ENCODE peak calls at places on chromosomes 11 and 22, in six cellular contexts. P, N, O, I, Z and M are unnamed samples. For H3K36me3, H3K4me1 and H3K9me3, the result is how much of the 10 kb centered on the place peaks cover.

GRCh38 chr11:2717561-2717960 is 17.8 kb upstream of the KCNQ1OT1 start:
- DNase-seq in P (no peak), N (no peak), O (no peak), I (no peak), Z (no peak), M (no peak)

GRCh38 chr11:36333897-36334296 is 37.8 kb downstream of the PRR5L start:
- DNase-seq in P (no peak), N (peak), O (no peak), I (no peak), Z (no peak), M (no peak)

GRCh38 chr11:62614275-62614674 is 1.2 kb downstream of the ROM1 start:
- DNase-seq in P (no peak), N (no peak), O (no peak), I (no peak), Z (no peak), M (no peak)

GRCh38 chr11:22478169-22478568 is 140.0 kb downstream of the SLC17A6 start:
- DNase-seq in P (no peak), N (no peak), O (no peak), I (no peak), Z (no peak), M (no peak)

GRCh38 chr22:37022483-37023337 is 3.2 kb downstream of the MPST start:
- DNase-seq in P (no peak), N (no peak), O (no peak), I (no peak), Z (no peak), M (no peak)

GRCh38 chr11:132022718-132023117 is 652.3 kb downstream of the NTM start:
- DNase-seq in P (no peak), N (peak), O (no peak), I (no peak), Z (no peak), M (no peak)

GRCh38 chr11:82680252-82680651 is 53.4 kb downstream of the FAM181B start:
- DNase-seq in P (no peak), N (no peak), O (no peak), I (no peak), Z (no peak), M (no peak)

GRCh38 chr11:87666730-87667129 is 508.5 kb downstream of the RAB38 start:
- DNase-seq in P (no peak), N (no peak), O (no peak), I (no peak), Z (no peak), M (no peak)

GRCh38 chr11:108253176-108253575 is 30.3 kb downstream of the ATM start:
- DNase-seq in P (no peak), N (no peak), O (no peak), I (no peak), Z (no peak), M (no peak)

GRCh38 chr22:50485221-50486131 is 1.2 kb upstream of the MIOX start:
- DNase-seq in P (no peak), N (no peak), O (no peak), I (no peak), Z (no peak), M (no peak)

GRCh38 chr11:105265859-105266258 is 126.3 kb upstream of the CARD18 start:
- DNase-seq in P (no peak), N (peak), O (no peak), I (no peak), Z (no peak), M (no peak)

GRCh38 chr22:37567991-37568390 is 7.7 kb downstream of the CDC42EP1 start:
- DNase-seq in P (no peak), N (no peak), O (no peak), I (no peak), Z (no peak), M (no peak)

GRCh38 chr22:47835726-47836125 is 1073.3 kb downstream of the TBC1D22A start:
- DNase-seq in P (no peak), N (peak), O (no peak), I (no peak), Z (no peak), M (no peak)

GRCh38 chr11:120339394-120339890 is 3.2 kb downstream of the ARHGEF12 start:
- DNase-seq in P (no peak), N (no peak), O (no peak), I (no peak), Z (no peak), M (peak)

GRCh38 chr11:1812801-1813200 is 22.0 kb upstream of the SYT8 start:
- DNase-seq in P (no peak), N (no peak), O (no peak), I (no peak), Z (no peak), M (no peak)

GRCh38 chr22:40857309-40857851 is 432 bp downstream of the XPNPEP3 start:
- DNase-seq in P (no peak), N (peak), O (no peak), I (no peak), Z (no peak), M (no peak)

GRCh38 chr11:80958966-80959365 is 1518.1 kb upstream of the TENM4 start:
- DNase-seq in P (no peak), N (no peak), O (no peak), I (no peak), Z (no peak), M (no peak)

GRCh38 chr22:31486951-31487350 is 2.7 kb downstream of the EIF4ENIF1 start:
- DNase-seq in P (no peak), N (no peak), O (no peak), I (no peak), Z (no peak), M (no peak)

GRCh38 chr22:31475778-31476177 is 13.9 kb downstream of the EIF4ENIF1 start:
- DNase-seq in P (no peak), N (no peak), O (no peak), I (no peak), Z (no peak), M (no peak)

GRCh38 chr22:31477329-31477728 is 12.3 kb downstream of the EIF4ENIF1 start:
- DNase-seq in P (no peak), N (no peak), O (no peak), I (no peak), Z (no peak), M (no peak)

GRCh38 chr22:31481129-31481528 is 8.5 kb downstream of the EIF4ENIF1 start:
- DNase-seq in P (no peak), N (no peak), O (no peak), I (no peak), Z (no peak), M (no peak)
- H3K36me3 ChIP-seq in P (half or more), N (under half), O (under half), I (under half), Z (under half), M (under half)

GRCh38 chr11:18310800-18311340 is 11.1 kb downstream of the HPS5 start:
- DNase-seq in P (no peak), N (peak), O (no peak), I (no peak), Z (no peak), M (no peak)
- H3K4me1 ChIP-seq in P (under half), N (under half), O (under half), I (under half), Z (under half), M (under half)

GRCh38 chr22:20909543-20910303 is 7.5 kb upstream of the CRKL start:
- DNase-seq in P (no peak), N (no peak), O (no peak), I (no peak), Z (no peak), M (no peak)
- H3K9me3 ChIP-seq in P (under half), N (under half), O (under half), I (under half), Z (under half), M (under half)

GRCh38 chr22:28780296-28780695 is 7.8 kb downstream of the CCDC117 start:
- DNase-seq in P (no peak), N (no peak), O (no peak), I (no peak), Z (no peak), M (no peak)

GRCh38 chr22:28783786-28784671 is 11.5 kb downstream of the CCDC117 start:
- DNase-seq in P (no peak), N (no peak), O (no peak), I (no peak), Z (no peak), M (no peak)

GRCh38 chr22:28774378-28774777 is 1.9 kb downstream of the CCDC117 start:
- DNase-seq in P (no peak), N (no peak), O (no peak), I (no peak), Z (no peak), M (no peak)

DNA sequence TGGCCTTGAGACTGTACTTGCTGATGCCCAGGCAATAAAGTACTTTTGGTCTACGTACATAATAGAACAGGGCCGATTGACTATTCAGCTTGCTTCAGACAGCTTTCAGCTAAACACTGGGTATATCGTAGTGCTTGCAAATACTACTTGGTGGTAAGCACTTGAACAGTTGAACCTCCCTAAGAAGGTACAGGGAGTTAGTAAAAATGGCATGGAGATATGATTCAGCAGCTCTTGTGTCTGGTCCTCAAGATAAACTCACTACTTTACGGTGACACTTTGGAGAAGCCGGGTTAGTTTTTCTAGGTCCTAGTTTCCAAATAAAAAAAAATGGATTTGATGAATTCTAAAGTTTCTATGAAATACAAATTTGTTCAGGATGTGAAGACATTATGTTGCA is 7.3 kb downstream of the CCDC117 start:
- DNase-seq in P (no peak), N (no peak), O (no peak), I (no peak), Z (no peak), M (no peak)
- H3K36me3 ChIP-seq in P (half or more), N (under half), O (under half), I (under half), Z (under half), M (under half)

GRCh38 chr11:128840137-128840536 is 27.0 kb downstream of the KCNJ1 start:
- DNase-seq in P (no peak), N (no peak), O (no peak), I (no peak), Z (no peak), M (no peak)

GRCh38 chr11:128837627-128838026 is 29.5 kb downstream of the KCNJ1 start:
- DNase-seq in P (no peak), N (peak), O (no peak), I (no peak), Z (no peak), M (peak)

GRCh38 chr11:128831781-128832497 is 35.2 kb downstream of the KCNJ1 start:
- DNase-seq in P (no peak), N (no peak), O (no peak), I (no peak), Z (no peak), M (no peak)

GRCh38 chr11:128839081-128839480 is 28.0 kb downstream of the KCNJ1 start:
- DNase-seq in P (no peak), N (no peak), O (no peak), I (no peak), Z (no peak), M (no peak)

DNA sequence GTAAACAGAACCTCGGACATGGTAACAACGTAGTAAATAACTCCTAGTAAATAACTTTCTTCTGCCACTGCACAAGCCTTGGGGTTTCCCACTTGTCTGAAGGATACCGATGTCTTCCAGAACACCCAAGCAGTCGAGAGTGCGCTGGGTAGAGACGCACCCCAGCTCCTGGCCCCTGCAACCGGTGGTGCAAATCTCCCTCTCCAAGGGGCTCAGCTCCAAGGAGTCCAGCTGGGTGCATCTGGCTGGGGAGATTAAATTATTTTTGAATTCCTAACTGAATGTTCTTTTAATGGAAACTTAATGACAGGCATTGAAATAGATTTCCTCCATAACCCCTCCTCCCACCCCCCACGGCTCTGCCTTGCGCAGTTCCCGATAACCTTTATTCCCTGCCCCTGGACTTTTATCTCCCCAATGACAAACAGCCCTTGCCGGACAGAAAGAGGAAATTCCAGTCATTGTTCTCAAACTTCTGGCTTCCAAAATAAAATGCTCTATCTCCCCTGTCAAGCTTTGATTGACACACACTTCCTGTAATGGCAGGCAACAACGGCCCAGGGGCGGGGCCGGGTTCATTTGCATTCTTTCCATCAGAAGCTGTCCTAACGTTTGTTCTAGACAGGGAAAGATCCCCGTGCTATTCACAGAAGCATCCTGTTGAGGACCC is 31.2 kb downstream of the KCNJ1 start:
- DNase-seq in P (no peak), N (peak), O (no peak), I (no peak), Z (no peak), M (no peak)
- H3K4me1 ChIP-seq in P (under half), N (under half), O (under half), I (under half), Z (under half), M (under half)

DNA sequence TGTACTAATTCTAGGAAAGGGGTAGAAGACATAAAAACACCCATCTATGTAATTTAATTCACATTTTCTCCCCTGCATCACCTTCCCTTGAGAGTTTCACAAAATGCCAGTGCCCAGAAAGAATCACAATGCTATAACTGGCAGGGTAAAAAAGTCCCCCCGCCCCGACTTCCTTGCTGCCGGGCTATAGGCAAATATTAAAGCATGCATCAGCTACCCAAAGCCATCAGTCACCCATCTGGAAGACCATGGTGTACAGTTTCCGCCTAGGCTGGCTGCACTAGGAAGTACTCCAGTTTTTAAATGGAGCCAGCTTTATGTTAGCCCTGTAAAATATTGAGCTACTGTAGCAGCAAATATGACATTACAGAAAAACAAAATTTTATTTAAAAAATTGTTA is 67.8 kb downstream of the ST14 start:
- DNase-seq in P (no peak), N (no peak), O (no peak), I (no peak), Z (no peak), M (no peak)
- H3K9me3 ChIP-seq in P (under half), N (under half), O (under half), I (under half), Z (under half), M (under half)

GRCh38 chr11:114246321-114247069 is 49.7 kb upstream of the NNMT start:
- DNase-seq in P (no peak), N (no peak), O (no peak), I (no peak), Z (no peak), M (no peak)
- H3K36me3 ChIP-seq in P (under half), N (under half), O (under half), I (under half), Z (half or more), M (half or more)

DNA sequence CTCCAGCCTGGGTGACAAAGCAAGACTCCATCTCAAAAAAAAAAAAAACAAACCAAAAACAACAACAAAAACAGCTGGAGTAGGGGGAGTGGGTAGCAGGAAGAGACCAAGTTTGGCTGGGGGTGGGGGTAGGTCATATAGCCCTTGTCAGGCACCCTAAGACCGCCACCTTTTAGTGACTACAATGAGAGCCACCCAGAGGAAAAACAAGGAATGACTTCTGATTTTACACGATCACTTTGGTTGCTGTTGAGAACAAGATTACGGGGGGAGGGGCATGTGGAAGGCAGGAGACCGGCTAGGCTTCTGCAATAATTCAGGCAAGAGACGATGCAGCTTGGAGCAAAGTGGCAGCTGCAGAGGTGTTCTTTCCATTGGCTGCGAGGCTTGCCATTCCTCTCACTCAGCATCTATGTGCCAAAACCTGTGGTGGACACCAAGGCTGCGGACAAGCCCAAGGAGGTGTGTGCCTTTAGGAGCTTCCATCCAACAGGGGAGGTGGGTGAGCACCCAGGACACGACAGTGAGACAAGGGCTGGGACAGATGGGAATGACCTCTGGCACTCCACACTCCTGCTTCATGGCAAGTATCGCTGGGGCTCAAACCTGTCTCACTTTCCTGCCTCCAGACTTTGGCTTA is 1.7 kb downstream of the RPS19BP1 start:
- DNase-seq in P (no peak), N (peak), O (no peak), I (no peak), Z (no peak), M (no peak)
- H3K4me1 ChIP-seq in P (half or more), N (under half), O (under half), I (under half), Z (under half), M (under half)